ENCODE peak calls at places on chromosomes 16 and 17, in ten cellular contexts. A is lower lobe of right lung, F is keratinocyte, S is H9, I is foreskin keratinocyte, L is PC-3, N is transverse colon, M is SK-N-SH, V is HL-60, Z is WERI-Rb-1. Q is an unnamed sample.
A peak's percentile ranks its signal among the peaks of the same experiment; 100 is the strongest.

GRCh38 chr17:42287305-42288077 is 807 bp upstream of the STAT5A start:
- DNase-seq in N (peak; percentile 56), Z (peak; percentile 6), M (peak; percentile 41), I (no peak), A (peak; percentile 71), V (no peak), S (peak; percentile 41), L (no peak), F (no peak), Q (peak; percentile 73)

GRCh38 chr17:82913304-82914043 is 73.7 kb upstream of the ZNF750 start:
- DNase-seq in L (peak; percentile 40), S (no peak), N (no peak), V (no peak), F (no peak), Z (peak; percentile 48), A (no peak), I (no peak), M (peak; percentile 79), Q (no peak)

GRCh38 chr16:23508589-23509440 is 1.5 kb downstream of the GGA2 start:
- DNase-seq in M (no peak), S (peak; percentile 43), Z (peak; percentile 28), I (no peak), N (peak; percentile 34), F (no peak), V (peak; percentile 52), L (peak; percentile 4), A (no peak), Q (no peak)

GRCh38 chr17:30176845-30177244 is 58.7 kb downstream of the SLC6A4 start:
- DNase-seq in I (no peak), A (no peak), V (no peak), M (no peak), L (no peak), N (peak; percentile 21), Z (no peak), S (no peak), F (no peak), Q (no peak)

GRCh38 chr17:27513849-27514248 is 57.6 kb downstream of the KSR1 start:
- DNase-seq in V (no peak), N (no peak), I (no peak), Z (no peak), M (no peak), F (no peak), A (no peak), S (no peak), L (no peak), Q (no peak)

GRCh38 chr17:77441130-77441920 is 300.6 kb downstream of the SEC14L1 start:
- DNase-seq in S (no peak), L (no peak), V (peak; percentile 88), N (peak; percentile 57), F (no peak), A (no peak), Z (no peak), M (no peak), I (no peak), Q (no peak)

GRCh38 chr17:35084987-35085386 is 21.5 kb upstream of the RFFL start:
- DNase-seq in M (no peak), N (peak; percentile 21), A (no peak), I (peak; percentile 78), Z (no peak), V (no peak), S (no peak), F (peak; percentile 65), L (peak; percentile 93), Q (no peak)

GRCh38 chr17:82675476-82676245 is 22.8 kb downstream of the RAB40B start:
- DNase-seq in V (no peak), Z (no peak), S (no peak), N (no peak), I (no peak), L (no peak), A (no peak), M (no peak), F (no peak), Q (no peak)

GRCh38 chr16:3687792-3688191 is 29.5 kb downstream of the TRAP1 start:
- DNase-seq in F (no peak), I (no peak), V (no peak), M (no peak), Z (no peak), N (no peak), A (no peak), L (no peak), S (no peak), Q (no peak)

GRCh38 chr16:3691778-3692177 is 25.5 kb downstream of the TRAP1 start:
- DNase-seq in I (no peak), V (no peak), L (no peak), A (no peak), N (no peak), Z (no peak), F (no peak), M (no peak), S (no peak), Q (no peak)

GRCh38 chr16:3690991-3691720 is 26.2 kb downstream of the TRAP1 start:
- DNase-seq in I (no peak), L (no peak), N (no peak), S (no peak), F (no peak), Z (no peak), M (no peak), A (no peak), V (no peak), Q (no peak)

GRCh38 chr16:3690470-3690918 is 26.8 kb downstream of the TRAP1 start:
- DNase-seq in A (peak; percentile 87), V (peak; percentile 79), F (peak; percentile 56), Z (peak; percentile 91), L (peak; percentile 83), S (peak; percentile 92), N (peak; percentile 89), M (peak; percentile 93), I (peak; percentile 67), Q (peak; percentile 62)

DNA sequence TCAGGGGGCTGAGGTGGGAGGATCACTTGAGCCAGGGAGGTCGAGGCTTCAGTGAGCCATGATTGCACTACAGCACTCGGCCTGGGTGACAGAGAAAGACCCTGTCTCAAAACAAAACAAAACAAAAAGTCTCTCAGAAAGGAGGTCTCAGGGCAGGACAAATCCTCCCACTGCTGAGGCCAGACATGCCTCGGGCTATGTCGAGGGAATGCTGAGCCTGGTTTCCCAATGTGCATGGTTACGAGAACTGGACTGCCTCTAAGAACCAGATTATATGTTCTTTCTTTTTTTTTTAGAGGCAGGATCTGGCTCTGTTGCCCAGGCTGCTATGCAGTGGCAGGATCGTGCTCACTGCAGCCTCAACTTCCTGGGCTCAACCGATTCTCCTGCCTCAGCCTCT is 27.6 kb downstream of the TRAP1 start:
- DNase-seq in S (no peak), L (no peak), N (no peak), A (no peak), Z (no peak), I (no peak), M (no peak), V (no peak), F (no peak), Q (no peak)
- H3K27ac ChIP-seq in S (no peak overlapping the region), L (no peak overlapping the region), N (no peak overlapping the region), A (no peak overlapping the region), Z (no peak overlapping the region), I (no peak overlapping the region), M (no peak overlapping the region), V (no peak overlapping the region), F (no peak overlapping the region), Q (peak overlapping the region; percentile 13)

GRCh38 chr17:4357030-4357635 is 9.3 kb downstream of the UBE2G1 start:
- DNase-seq in S (no peak), V (no peak), I (no peak), A (no peak), M (no peak), Z (no peak), F (no peak), L (no peak), N (no peak), Q (no peak)
- H3K27ac ChIP-seq in S (no peak overlapping the region), V (no peak overlapping the region), I (no peak overlapping the region), A (no peak overlapping the region), M (no peak overlapping the region), Z (no peak overlapping the region), F (no peak overlapping the region), L (no peak overlapping the region), N (no peak overlapping the region), Q (no peak overlapping the region)

GRCh38 chr16:67184453-67185002 is 765 bp upstream of the MATCAP1 start:
- DNase-seq in F (no peak), Z (peak; percentile 52), S (no peak), I (no peak), M (peak; percentile 76), L (no peak), N (no peak), V (no peak), A (no peak), Q (no peak)

GRCh38 chr16:67183627-67184452 is at the start of gene MATCAP1:
- DNase-seq in L (peak; percentile 93), N (peak; percentile 95), M (peak; percentile 99), V (peak; percentile 98), A (peak; percentile 95), S (peak; percentile 97), F (peak; percentile 75), I (peak; percentile 98), Z (peak; percentile 98), Q (peak; percentile 88)

GRCh38 chr16:67186550-67186950 is 2.8 kb upstream of the MATCAP1 start:
- DNase-seq in V (no peak), L (peak; percentile 49), S (no peak), N (no peak), A (no peak), I (no peak), M (no peak), F (no peak), Z (no peak), Q (no peak)

GRCh38 chr16:67185866-67186134 is 2.0 kb upstream of the MATCAP1 start:
- DNase-seq in Z (no peak), V (no peak), I (no peak), F (no peak), L (no peak), N (no peak), M (no peak), S (no peak), A (no peak), Q (no peak)

DNA sequence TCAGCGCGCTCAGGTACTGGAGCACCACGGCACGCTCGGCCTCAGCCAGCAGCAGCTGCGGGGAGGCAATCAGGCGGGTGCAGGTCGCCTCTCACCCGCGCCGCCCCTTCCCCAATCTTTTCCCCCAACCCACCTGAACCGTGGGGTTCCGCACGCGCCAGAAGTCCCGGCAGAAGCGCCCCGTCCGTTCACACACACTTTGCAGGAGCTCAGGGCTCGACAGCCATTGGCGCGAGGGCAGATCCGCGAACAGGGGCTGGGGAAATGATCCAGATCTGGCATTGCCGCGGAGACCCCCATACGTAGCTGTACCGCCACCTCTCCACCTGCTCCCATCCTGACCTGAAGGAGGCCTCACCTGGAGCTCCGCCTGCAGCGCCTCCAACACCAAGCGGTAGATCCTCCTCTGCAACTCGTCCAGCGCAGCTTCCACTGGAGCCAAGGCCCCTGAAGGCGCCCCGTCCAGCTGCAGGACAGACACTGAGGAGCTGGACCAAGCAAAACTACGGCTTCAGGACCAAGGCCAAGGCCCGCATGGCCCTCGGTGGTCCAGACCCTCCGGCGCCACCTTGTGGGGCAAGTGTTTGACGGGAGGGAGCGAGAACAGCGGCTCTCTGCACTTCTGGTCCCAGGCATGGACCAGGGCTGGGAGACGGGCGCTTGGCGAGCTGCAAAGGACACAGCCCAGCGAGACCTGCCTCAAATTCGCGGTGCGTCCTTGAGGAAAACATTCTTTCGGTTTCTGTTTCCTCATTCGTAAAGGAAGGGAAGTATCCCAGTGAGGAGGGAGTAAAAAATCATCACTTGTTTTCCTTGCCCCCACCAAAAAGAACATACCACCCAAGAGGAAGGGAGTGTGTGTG is 1.5 kb upstream of the MATCAP1 start:
- DNase-seq in S (peak; percentile 96), N (peak; percentile 94), M (peak; percentile 73), I (peak; percentile 61), V (peak; percentile 87), A (peak; percentile 94), Z (peak; percentile 87), L (peak; percentile 85), F (peak; percentile 56), Q (peak; percentile 53)
- H3K27ac ChIP-seq in S (no peak overlapping the region), N (peak overlapping the region; percentile 94), M (peak overlapping the region; percentile 97), I (no peak overlapping the region), V (no peak overlapping the region), A (no peak overlapping the region), Z (peak overlapping the region; percentile 98), L (no peak overlapping the region), F (no peak overlapping the region), Q (no peak overlapping the region)

DNA sequence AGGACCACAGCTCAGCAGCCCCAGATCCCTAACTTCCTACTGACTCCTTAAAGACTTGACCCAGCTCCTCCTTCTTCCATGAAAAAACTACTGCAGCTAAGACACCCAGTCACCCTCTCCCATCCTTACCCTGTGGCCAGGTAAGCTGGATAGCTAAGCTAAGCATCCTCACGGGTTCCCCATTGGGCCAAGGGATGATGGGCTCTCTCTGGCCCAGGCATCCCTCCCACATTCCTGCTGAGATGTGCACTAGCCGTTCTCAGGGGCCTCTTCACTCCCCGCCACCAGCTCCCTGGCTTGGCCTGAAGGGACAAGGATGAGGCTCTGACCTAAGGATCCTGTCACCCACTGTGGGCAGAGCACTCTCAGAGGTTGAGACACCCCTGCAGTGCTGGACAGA is 8.5 kb downstream of the SLC12A4 start:
- DNase-seq in I (no peak), V (no peak), N (no peak), A (no peak), M (no peak), L (no peak), F (no peak), S (no peak), Z (no peak), Q (no peak)
- H3K27ac ChIP-seq in I (no peak overlapping the region), V (no peak overlapping the region), N (peak overlapping the region; percentile 65), A (peak overlapping the region; percentile 74), M (no peak overlapping the region), L (no peak overlapping the region), F (no peak overlapping the region), S (no peak overlapping the region), Z (no peak overlapping the region), Q (no peak overlapping the region)

Q was measured in substantia nigra.